ENCODE peak calls at places on chromosome 1, in four cellular contexts. B is HCT116, C is stomach, V is sigmoid colon. H is an unnamed sample. For H3K4me1, the result is how much of the 10 kb centered on the place peaks cover.

GRCh38 chr1:12001249-12001917 is 17.9 kb upstream of the MIIP start:
- DNase-seq in B (peak), C (no peak), V (no peak), H (peak)

GRCh38 chr1:170666661-170667060 is 2.7 kb downstream of the PRRX1 start:
- DNase-seq in B (no peak), C (no peak), V (no peak), H (no peak)

GRCh38 chr1:113860891-113861290 is 10.6 kb downstream of the PTPN22 start:
- DNase-seq in B (no peak), C (no peak), V (no peak), H (no peak)

GRCh38 chr1:209769956-209770355 is 14.1 kb downstream of the TRAF3IP3 start:
- DNase-seq in B (no peak), C (no peak), V (no peak), H (no peak)

GRCh38 chr1:39117985-39118384 is 86.5 kb upstream of the MACF1 start:
- DNase-seq in B (no peak), C (no peak), V (no peak), H (no peak)

GRCh38 chr1:167538657-167539056 is 14.9 kb downstream of the CREG1 start:
- DNase-seq in B (no peak), C (no peak), V (no peak), H (no peak)

GRCh38 chr1:36703526-36704208 is 221.0 kb upstream of the CSF3R start:
- DNase-seq in B (peak), C (peak), V (peak), H (no peak)

GRCh38 chr1:30518186-30518585 is 205.2 kb downstream of the MATN1 start:
- DNase-seq in B (no peak), C (peak), V (no peak), H (no peak)

GRCh38 chr1:112807999-112808398 is 92.9 kb upstream of the PPM1J start:
- DNase-seq in B (no peak), C (no peak), V (no peak), H (no peak)

GRCh38 chr1:53025034-53025777 is 36.8 kb upstream of the PODN start:
- DNase-seq in B (no peak), C (no peak), V (peak), H (no peak)

GRCh38 chr1:5933050-5933449 is 59.2 kb downstream of the NPHP4 start:
- DNase-seq in B (no peak), C (no peak), V (no peak), H (no peak)

GRCh38 chr1:87024936-87025537 is 110.6 kb downstream of the HS2ST1 start:
- DNase-seq in B (peak), C (no peak), V (no peak), H (no peak)

GRCh38 chr1:180926164-180926981 is 13.7 kb downstream of the KIAA1614 start:
- DNase-seq in B (no peak), C (no peak), V (peak), H (no peak)

GRCh38 chr1:52306227-52307006 is 59.6 kb downstream of the CC2D1B start:
- DNase-seq in B (no peak), C (no peak), V (no peak), H (no peak)

GRCh38 chr1:234863596-234863995 is 253.6 kb upstream of the IRF2BP2 start:
- DNase-seq in B (no peak), C (no peak), V (peak), H (no peak)

GRCh38 chr1:33893147-33893830 is 29.4 kb downstream of the HMGB4 start:
- DNase-seq in B (no peak), C (no peak), V (no peak), H (no peak)

GRCh38 chr1:66931548-66932124 is 6.8 kb downstream of the MIER1 start:
- DNase-seq in B (no peak), C (no peak), V (no peak), H (no peak)

GRCh38 chr1:74506311-74506710 is 6.1 kb downstream of the LRRC53 start:
- DNase-seq in B (no peak), C (no peak), V (no peak), H (no peak)
- H3K4me3 ChIP-seq in B (no peak), C (no peak), V (no peak), H (no peak)

GRCh38 chr1:1176931-1177330 is 3.3 kb downstream of the TTLL10 start:
- DNase-seq in B (no peak), C (no peak), V (no peak), H (no peak)

GRCh38 chr1:1179339-1179982 is 5.8 kb downstream of the TTLL10 start:
- DNase-seq in B (no peak), C (no peak), V (no peak), H (no peak)

GRCh38 chr1:1175221-1176062 is 1.8 kb downstream of the TTLL10 start:
- DNase-seq in B (no peak), C (no peak), V (no peak), H (no peak)

GRCh38 chr1:1178794-1179331 is 5.2 kb downstream of the TTLL10 start:
- DNase-seq in B (no peak), C (no peak), V (no peak), H (no peak)

DNA sequence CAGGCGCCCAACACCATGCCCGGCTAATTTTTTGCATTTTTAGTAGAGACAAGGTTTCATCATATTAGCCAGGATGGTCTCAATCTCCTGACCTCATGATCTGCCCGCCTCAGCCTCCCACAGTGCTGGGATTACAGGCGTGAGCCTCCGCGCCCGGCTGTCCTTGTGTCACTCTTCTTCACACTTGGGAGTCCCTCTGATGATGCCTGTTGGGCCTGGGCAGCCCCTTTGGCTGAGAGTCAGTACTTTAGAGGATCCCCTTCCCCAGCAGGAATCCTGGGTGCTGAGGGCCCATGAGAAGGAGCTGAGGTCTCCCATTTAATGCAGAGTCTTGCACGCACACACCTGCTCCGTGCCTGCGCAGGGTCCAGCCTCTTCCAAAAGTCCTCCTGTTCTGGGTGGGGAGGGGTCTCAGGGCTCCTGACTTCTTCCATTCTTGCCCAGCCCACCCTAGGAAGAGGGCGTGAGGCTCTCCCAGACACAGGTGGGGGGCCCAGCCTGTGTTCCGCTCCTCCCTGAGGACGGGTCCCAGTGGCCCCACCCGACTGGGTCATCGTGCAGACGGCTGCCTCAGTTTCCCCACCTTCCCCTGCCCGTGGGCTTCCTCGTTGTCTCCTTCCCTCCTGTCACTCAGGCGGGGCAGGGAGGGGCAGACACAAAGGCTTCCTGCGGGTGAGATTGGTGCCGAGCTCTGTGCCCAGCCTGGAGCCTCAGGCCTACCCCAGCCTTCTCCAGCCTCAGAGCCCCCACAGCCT is 3.9 kb downstream of the TTLL10 start:
- DNase-seq in B (no peak), C (no peak), V (no peak), H (no peak)
- TF ChIP-seq POLR2AphosphoS5 in B (no peak), C (no peak), V (no peak), H (no peak)

DNA sequence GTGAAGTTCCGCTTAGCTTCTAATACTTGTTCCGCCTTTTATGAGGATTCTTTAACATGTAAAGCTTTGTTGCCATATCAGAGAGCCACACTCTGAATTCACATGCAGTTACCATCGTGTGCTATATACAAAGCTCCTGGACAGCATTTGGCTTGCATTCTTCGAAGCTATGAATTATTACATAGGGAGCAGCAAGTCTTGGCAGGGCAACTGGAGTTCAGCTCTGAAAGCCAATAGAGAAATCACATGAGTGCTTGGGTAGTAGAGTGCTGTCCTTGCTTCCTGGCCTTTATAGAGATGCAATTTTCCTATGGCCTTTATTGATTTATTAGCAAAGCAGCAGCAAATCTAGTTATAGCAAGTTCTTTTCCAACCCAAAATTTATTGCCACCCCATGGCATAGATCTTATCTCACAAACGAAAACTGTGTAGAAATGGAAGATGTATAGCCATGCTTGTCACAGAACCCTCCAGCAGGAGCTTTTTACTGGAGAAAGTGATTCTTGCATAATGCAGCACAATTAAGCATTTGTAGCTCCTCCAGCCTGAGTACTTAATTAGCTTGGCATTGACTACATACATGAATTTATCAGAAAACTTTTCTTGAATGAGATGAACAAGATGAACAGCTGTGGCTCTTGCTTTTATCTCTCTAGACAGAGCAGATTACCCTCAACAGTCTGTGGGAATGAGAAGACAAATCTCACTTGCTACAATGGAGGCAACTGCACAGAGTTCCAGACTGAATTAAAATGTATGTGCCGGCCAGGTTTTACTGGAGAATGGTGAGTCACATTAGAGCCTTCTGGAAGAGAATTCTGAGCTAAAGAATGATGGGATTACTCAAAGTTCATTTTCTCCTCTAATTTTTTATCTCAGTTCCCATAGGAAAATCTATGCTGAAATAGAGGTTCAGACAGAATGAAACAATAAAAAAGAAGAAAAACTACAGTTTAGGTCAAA is 170.1 kb downstream of the CRB1 start:
- DNase-seq in B (no peak), C (no peak), V (no peak), H (no peak)
- H3K4me1 ChIP-seq in B (under half), C (under half), V (under half), H (under half)

DNA sequence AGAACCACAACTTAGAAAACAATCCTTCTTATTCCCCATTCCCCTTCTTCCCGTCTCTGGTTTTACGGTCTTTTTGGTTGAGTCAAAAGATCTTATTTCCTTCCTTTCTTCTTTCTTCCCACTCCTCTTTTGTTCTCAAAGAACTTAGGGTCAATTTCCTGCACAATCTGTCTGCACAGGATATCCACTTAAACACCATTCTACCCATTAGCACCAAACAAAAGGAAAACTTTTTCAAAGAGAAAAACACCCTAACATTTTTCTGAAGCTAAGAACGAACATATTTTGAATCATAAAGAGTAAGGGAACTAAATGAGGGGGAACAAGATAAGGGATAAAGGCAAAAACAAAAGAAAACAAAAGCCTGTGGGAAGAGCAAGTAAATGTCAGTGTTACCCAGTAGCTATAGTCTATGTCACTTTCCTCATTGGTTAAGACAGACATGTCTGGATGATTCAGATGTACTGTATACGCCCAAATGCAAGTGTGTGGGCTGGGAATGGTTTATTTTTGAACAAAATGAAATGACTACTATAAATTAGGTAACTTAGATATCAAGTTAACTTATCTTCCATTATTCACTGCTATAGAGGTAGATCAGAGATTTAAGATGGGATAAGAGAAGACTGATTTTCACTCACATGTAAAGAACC is 59.8 kb downstream of the TOR3A start:
- DNase-seq in B (no peak), C (no peak), V (no peak), H (no peak)
- H3K4me3 ChIP-seq in B (peak), C (peak), V (peak), H (no peak)

GRCh38 chr1:156750932-156751723 is at the start of gene HDGF:
- DNase-seq in B (no peak), C (peak), V (peak), H (peak)

GRCh38 chr1:156748670-156749428 is 2.6 kb downstream of the HDGF start:
- DNase-seq in B (no peak), C (peak), V (peak), H (peak)

GRCh38 chr1:156750191-156750931 is 1.1 kb downstream of the HDGF start:
- DNase-seq in B (no peak), C (peak), V (no peak), H (peak)

GRCh38 chr1:156747737-156748669 is 3.5 kb downstream of the HDGF start:
- DNase-seq in B (no peak), C (no peak), V (no peak), H (no peak)

DNA sequence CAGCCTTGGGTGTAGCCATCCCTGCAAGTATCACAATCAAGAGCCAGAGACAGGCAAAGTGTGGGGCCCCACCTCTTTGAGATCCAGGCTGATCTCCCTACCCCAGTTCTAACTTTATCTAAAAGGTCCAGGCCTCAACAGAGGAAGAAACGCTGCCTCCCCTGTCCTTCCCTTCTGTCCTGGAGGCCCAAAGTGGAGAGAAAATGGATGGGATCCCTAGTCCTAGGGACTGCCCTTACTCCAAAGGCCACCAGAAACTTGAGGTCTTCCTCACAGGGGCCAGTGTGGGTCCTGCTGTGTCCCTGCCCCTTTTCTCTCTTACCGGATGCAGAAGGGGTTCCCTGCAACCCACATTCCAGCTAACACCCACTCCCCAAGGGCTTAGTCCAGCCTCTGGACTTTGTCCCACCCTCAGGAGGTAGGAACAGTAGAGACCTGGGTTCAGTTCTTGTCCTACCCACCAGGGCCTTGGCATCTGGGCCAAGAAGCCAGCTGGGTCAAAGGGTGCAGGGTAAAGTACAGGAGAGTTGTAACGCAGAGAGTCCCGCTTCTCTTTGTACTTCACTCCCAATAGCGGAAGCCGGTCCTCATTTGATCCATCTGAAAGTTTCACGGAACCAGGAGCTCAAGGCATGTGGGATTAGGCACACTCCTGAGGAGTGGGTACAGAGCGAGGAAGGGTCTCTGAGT is 1.9 kb downstream of the HDGF start:
- DNase-seq in B (no peak), C (peak), V (no peak), H (no peak)
- TF ChIP-seq POLR2AphosphoS5 in B (no peak), C (peak), V (no peak), H (no peak)

GRCh38 chr1:241413974-241414373 is 57.0 kb upstream of the RGS7 start:
- DNase-seq in B (no peak), C (no peak), V (no peak), H (no peak)

GRCh38 chr1:241412646-241413045 is 55.6 kb upstream of the RGS7 start:
- DNase-seq in B (no peak), C (no peak), V (no peak), H (no peak)

GRCh38 chr1:241413386-241413785 is 56.4 kb upstream of the RGS7 start:
- DNase-seq in B (no peak), C (no peak), V (no peak), H (no peak)

GRCh38 chr1:241411776-241412338 is 54.9 kb upstream of the RGS7 start:
- DNase-seq in B (no peak), C (no peak), V (no peak), H (no peak)

DNA sequence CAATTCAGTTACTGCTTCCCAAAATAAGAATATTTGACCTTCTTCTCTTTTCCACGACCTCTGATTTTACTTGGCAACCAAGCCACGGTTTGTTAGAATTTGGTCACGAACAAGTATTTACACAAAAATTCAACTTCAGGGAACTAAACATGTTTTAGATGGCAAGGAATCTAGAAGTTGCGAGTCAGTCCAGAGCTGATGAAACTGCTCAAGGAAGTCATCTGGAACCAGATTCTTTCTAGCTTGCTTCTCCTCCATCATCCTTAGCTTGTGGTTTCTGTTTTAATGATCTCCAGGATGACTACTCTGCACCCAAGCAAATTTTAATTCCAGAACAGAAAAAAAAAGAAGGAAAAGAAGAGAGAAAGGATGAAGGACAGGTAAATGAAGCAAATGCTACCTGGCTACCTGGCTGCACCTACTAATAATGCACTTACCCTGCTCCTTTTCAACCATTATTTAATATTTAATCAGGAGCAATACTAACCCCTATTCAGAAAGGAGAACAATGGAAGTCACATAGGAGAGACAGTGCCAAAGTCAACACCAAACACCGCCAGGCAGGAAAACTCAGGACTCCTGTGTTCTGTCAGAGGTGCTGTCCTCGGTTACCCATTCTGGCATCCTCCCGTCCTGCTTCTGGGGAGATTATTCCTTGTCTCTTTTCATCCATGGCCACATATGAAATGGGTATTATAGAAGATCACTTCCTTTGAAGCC is 54.2 kb upstream of the RGS7 start:
- DNase-seq in B (no peak), C (peak), V (no peak), H (no peak)
- H3K4me1 ChIP-seq in B (under half), C (under half), V (under half), H (under half)

GRCh38 chr1:172382406-172382805 is 38.1 kb upstream of the C1orf105 start:
- DNase-seq in B (no peak), C (no peak), V (no peak), H (no peak)

GRCh38 chr1:172381981-172382380 is 38.5 kb upstream of the C1orf105 start:
- DNase-seq in B (no peak), C (no peak), V (no peak), H (no peak)

GRCh38 chr1:172380441-172381244 is 39.8 kb upstream of the C1orf105 start:
- DNase-seq in B (no peak), C (no peak), V (no peak), H (no peak)

GRCh38 chr1:172383541-172383940 is 36.9 kb upstream of the C1orf105 start:
- DNase-seq in B (no peak), C (no peak), V (no peak), H (no peak)

GRCh38 chr1:172382949-172383348 is 37.5 kb upstream of the C1orf105 start:
- DNase-seq in B (no peak), C (no peak), V (no peak), H (no peak)
- H3K4me3 ChIP-seq in B (no peak), C (no peak), V (no peak), H (no peak)

DNA sequence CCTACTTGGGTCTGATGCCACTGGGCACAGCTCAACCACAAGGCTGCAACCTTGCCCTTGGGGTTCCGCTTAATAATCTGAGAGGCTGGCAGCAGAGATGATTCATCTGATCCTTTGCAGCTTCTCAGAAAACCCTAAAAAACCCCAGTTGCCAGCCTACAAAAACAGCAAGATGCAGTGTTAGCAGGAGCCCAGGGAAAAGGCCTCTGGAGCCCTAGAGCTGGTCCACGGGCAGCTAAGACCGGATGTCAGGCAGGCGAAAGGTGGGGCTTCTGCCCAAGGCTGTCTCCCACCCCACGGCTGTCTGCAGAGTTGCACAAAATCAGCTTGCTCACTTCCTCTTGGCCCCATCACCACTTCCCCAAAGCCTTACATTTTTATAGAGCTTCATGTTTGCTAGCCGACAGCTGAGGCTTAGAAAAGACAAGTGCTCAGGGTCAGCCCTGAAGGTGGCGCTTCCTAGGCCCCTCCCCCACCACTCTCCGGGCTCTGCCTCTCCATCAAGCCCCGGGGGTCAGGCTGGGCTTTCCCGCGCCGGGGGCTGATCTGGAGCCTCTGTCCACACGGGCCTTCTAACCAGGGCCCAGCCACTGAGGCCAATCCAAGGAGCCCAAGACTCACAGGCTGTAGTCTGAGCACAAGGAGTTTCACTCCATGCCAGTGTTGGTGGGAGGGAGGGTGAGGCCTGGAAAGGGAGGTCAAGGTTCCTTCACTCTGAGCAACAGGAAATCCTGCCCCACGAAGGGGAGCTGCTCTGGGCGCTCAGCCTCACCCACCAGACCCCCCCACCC is 4.2 kb upstream of the ADORA3 start:
- DNase-seq in B (no peak), C (peak), V (peak), H (no peak)
- TF ChIP-seq POLR2AphosphoS5 in B (no peak), C (peak), V (no peak), H (no peak)

H was measured in vagina.